ENCODE peak calls at places on chromosomes 7 and 10, in five cellular contexts. S is AG09309, V is WERI-Rb-1, W is epithelial cell of proximal tubule, C is brain microvascular endothelial cell. G is an unnamed sample.

GRCh38 chr10:114758331-114758730 is 63.2 kb upstream of the FHIP2A start:
- DNase-seq in S (no peak), V (no peak), W (no peak), C (no peak), G (peak)

GRCh38 chr7:142873281-142873784 is 12.2 kb downstream of the TRPV6 start:
- DNase-seq in S (no peak), V (peak), W (no peak), C (peak), G (no peak)

GRCh38 chr7:12607134-12607533 is 36.6 kb downstream of the SCIN start:
- DNase-seq in S (no peak), V (no peak), W (no peak), C (no peak), G (no peak)

GRCh38 chr7:26948617-26949118 is 84.3 kb upstream of the SKAP2 start:
- DNase-seq in S (no peak), V (no peak), W (no peak), C (no peak), G (peak)

GRCh38 chr7:158754746-158755444 is 50.3 kb upstream of the NCAPG2 start:
- DNase-seq in S (no peak), V (no peak), W (no peak), C (no peak), G (peak)

GRCh38 chr10:35808344-35808743 is 166.2 kb upstream of the FZD8 start:
- DNase-seq in S (no peak), V (no peak), W (no peak), C (no peak), G (no peak)

GRCh38 chr7:67302113-67303039 is 305.7 kb downstream of the TYW1 start:
- DNase-seq in S (peak), V (peak), W (peak), C (peak), G (peak)

GRCh38 chr7:43735403-43735801 is 6.1 kb upstream of the COA1 start:
- DNase-seq in S (no peak), V (no peak), W (no peak), C (no peak), G (no peak)

GRCh38 chr10:62352356-62352963 is 21.7 kb upstream of the ZNF365 start:
- DNase-seq in S (no peak), V (no peak), W (no peak), C (peak), G (peak)

GRCh38 chr10:111076191-111076681 is 593 bp upstream of the ADRA2A start:
- DNase-seq in S (no peak), V (peak), W (peak), C (peak), G (peak)

GRCh38 chr10:89001024-89001423 is 10.4 kb downstream of the FAS start:
- DNase-seq in S (no peak), V (no peak), W (no peak), C (no peak), G (no peak)

GRCh38 chr10:69939033-69939432 is 113.6 kb upstream of the MACROH2A2 start:
- DNase-seq in S (no peak), V (no peak), W (no peak), C (no peak), G (no peak)

GRCh38 chr10:100887761-100888296 is 24.9 kb upstream of the SLF2 start:
- DNase-seq in S (no peak), V (no peak), W (no peak), C (no peak), G (no peak)

GRCh38 chr7:7122033-7122478 is 60.3 kb upstream of the C1GALT1 start:
- DNase-seq in S (peak), V (no peak), W (no peak), C (no peak), G (no peak)

GRCh38 chr10:79444243-79445119 is 943 bp downstream of the ZCCHC24 start:
- DNase-seq in S (no peak), V (peak), W (no peak), C (peak), G (peak)

GRCh38 chr10:43299579-43299978 is 32.7 kb upstream of the RASGEF1A start:
- DNase-seq in S (no peak), V (no peak), W (no peak), C (no peak), G (no peak)

GRCh38 chr10:129495697-129496096 is 28.7 kb downstream of the MGMT start:
- DNase-seq in S (no peak), V (no peak), W (no peak), C (no peak), G (no peak)

GRCh38 chr7:94414481-94414880 is 19.8 kb downstream of the COL1A2 start:
- DNase-seq in S (no peak), V (no peak), W (no peak), C (no peak), G (no peak)

GRCh38 chr7:134710854-134711624 is 64.4 kb downstream of the BPGM start:
- DNase-seq in S (no peak), V (no peak), W (no peak), C (no peak), G (peak)

GRCh38 chr10:76329891-76330575 is 898.6 kb downstream of the LRMDA start:
- DNase-seq in S (no peak), V (no peak), W (no peak), C (no peak), G (peak)

GRCh38 chr7:22854158-22855048 is 31.8 kb upstream of the TOMM7 start:
- DNase-seq in S (peak), V (no peak), W (no peak), C (peak), G (peak)
- TF ChIP-seq CTCF in S (no peak), V (no peak), W (peak), C (no peak), G (no peak)

DNA sequence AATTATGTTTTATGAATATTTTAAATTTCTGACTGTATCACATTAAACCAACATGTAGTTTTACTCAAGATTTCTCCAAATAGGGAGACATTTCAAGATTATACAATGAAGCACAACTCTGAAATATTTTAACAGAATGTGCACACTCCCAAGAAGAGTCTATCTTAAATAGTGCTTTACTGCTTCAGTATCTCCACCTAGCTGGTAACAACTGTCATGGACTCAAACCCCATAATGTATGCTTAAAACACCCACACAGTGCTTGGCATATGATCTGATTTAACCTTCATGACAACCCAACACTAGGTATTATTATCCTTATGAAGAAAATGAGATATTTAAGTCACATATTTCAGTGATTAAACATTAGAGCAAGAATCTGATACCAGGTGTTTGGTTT is 45.9 kb downstream of the ASZ1 start:
- DNase-seq in S (no peak), V (no peak), W (no peak), C (no peak), G (no peak)
- TF ChIP-seq CTCF in S (peak), V (no peak), W (peak), C (no peak), G (no peak)

DNA sequence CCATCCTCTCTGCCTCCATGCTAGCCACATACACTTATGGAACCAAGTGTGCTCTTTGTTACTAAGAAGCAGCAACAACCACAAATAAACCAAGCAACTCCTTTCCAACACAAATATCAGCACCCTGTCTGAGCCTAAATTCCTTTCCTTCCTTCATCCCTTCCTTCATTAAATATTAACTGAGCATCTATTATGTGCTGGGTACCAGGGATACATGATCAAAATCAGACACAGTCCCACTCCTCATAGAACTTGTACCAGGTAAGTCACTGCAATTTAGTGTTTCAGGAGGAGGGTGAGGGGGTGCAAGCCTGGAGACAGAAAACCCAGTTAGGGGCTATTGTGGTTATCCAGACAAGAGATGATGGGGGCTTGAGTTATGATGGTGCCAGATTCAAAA is 10.8 kb downstream of the CREB5 start:
- DNase-seq in S (no peak), V (no peak), W (no peak), C (no peak), G (no peak)
- TF ChIP-seq CTCF in S (no peak), V (no peak), W (no peak), C (no peak), G (no peak)

GRCh38 chr7:28867181-28867580 is 90.9 kb downstream of the TRIL start:
- DNase-seq in S (no peak), V (no peak), W (no peak), C (no peak), G (no peak)
- TF ChIP-seq CTCF in S (no peak), V (no peak), W (no peak), C (no peak), G (no peak)

GRCh38 chr10:97640868-97641811 is 669 bp downstream of the PI4K2A start:
- DNase-seq in S (no peak), V (peak), W (no peak), C (peak), G (peak)
- TF ChIP-seq CTCF in S (no peak), V (no peak), W (no peak), C (no peak), G (no peak)

GRCh38 chr10:33291053-33291592 is 43.3 kb downstream of the NRP1 start:
- DNase-seq in S (peak), V (no peak), W (peak), C (peak), G (peak)

GRCh38 chr10:33288127-33288526 is 46.3 kb downstream of the NRP1 start:
- DNase-seq in S (no peak), V (no peak), W (no peak), C (no peak), G (no peak)

GRCh38 chr10:33293081-33293480 is 41.4 kb downstream of the NRP1 start:
- DNase-seq in S (no peak), V (no peak), W (peak), C (no peak), G (no peak)

GRCh38 chr10:33289776-33290175 is 44.7 kb downstream of the NRP1 start:
- DNase-seq in S (no peak), V (no peak), W (no peak), C (no peak), G (no peak)

DNA sequence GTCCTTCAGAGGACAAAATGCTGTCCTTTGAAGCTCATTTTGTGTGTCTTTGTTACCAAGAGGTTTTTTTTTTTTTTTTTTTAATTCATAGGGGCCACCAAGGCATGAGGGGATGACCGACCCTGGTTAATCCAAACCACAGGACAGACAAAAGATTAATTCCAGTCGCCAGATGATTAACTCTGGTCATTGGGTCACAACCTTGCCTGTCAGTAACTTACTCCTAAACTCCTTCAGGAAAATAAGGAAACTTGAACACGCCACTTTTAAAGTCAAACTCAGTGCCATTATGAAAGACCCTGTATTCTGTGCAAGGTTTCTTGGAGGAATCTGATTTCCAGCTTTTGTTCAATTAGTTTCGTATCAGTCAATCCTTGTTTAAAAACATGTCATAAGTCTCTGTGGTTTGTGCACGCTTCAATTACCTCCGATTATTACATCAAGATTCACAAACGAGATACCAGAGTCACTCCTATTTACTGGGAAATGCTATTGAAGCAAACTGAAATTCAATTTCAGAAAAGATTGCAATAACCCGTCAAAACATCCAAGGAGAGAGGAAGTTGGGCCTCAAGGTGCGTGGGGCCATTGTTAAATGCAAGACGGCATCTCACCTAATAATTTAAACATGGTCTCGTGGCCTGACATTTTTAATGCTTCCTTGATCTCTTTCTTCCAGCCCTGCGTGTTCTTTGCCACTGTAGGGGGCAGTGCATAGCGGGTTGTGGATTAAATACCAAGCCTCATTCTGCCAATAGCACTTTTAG is 44.0 kb downstream of the NRP1 start:
- DNase-seq in S (no peak), V (no peak), W (no peak), C (no peak), G (no peak)
- TF ChIP-seq CTCF in S (peak), V (no peak), W (peak), C (peak), G (no peak)